ENCODE peak calls at places on chromosomes 1 and 21, in six cellular contexts. P is HCT116, L is H1, W is K562, M is HepG2, Z is GM12878. O is an unnamed sample.

GRCh38 chr1:25064465-25065238 is 134.6 kb upstream of the RUNX3 start:
- DNase-seq in M (no peak), W (no peak), L (no peak), Z (no peak), P (no peak), O (no peak)

GRCh38 chr1:59360170-59360569 is 63.3 kb downstream of the FGGY start:
- DNase-seq in M (no peak), P (no peak), L (no peak), Z (no peak), W (no peak), O (no peak)

GRCh38 chr1:44594871-44595735 is 79.2 kb downstream of the TMEM53 start:
- DNase-seq in P (peak; percentile 24), Z (no peak), M (peak; percentile 43), L (peak; percentile 98), W (peak; percentile 98), O (peak; percentile 71)

GRCh38 chr1:71770121-71770520 is 512.2 kb downstream of the NEGR1 start:
- DNase-seq in W (no peak), Z (no peak), P (no peak), M (no peak), L (no peak), O (no peak)

GRCh38 chr1:65949230-65949626 is 156.5 kb downstream of the PDE4B start:
- DNase-seq in L (no peak), W (no peak), M (no peak), P (no peak), Z (no peak), O (no peak)

GRCh38 chr21:45543710-45544448 is 1.6 kb upstream of the SLC19A1 start:
- DNase-seq in W (no peak), L (peak; percentile 48), P (no peak), M (no peak), Z (no peak), O (no peak)

GRCh38 chr1:92933459-92933858 is 27.8 kb downstream of the DIPK1A start:
- DNase-seq in L (no peak), M (no peak), Z (no peak), P (no peak), W (no peak), O (no peak)

GRCh38 chr1:35280006-35280405 is 11.5 kb downstream of the ZMYM4 start:
- DNase-seq in L (no peak), W (no peak), P (no peak), M (no peak), Z (no peak), O (no peak)

GRCh38 chr1:173249349-173249748 is 42.2 kb upstream of the TNFSF4 start:
- DNase-seq in W (no peak), L (no peak), P (no peak), Z (no peak), M (no peak), O (no peak)

GRCh38 chr21:42120056-42120903 is 49.2 kb downstream of the UMODL1 start:
- DNase-seq in L (no peak), M (peak; percentile 83), P (no peak), W (no peak), Z (no peak), O (no peak)

GRCh38 chr1:214761030-214761429 is 158.0 kb downstream of the CENPF start:
- DNase-seq in Z (no peak), P (no peak), M (no peak), L (no peak), W (no peak), O (no peak)

GRCh38 chr1:153550827-153551512 is 1.9 kb upstream of the S100A3 start:
- DNase-seq in L (no peak), P (no peak), Z (no peak), M (no peak), W (no peak), O (no peak)

GRCh38 chr1:172507741-172508140 is 25.2 kb upstream of the SUCO start:
- DNase-seq in W (no peak), P (no peak), L (no peak), M (no peak), Z (no peak), O (no peak)

GRCh38 chr1:170863600-170863999 is 71.7 kb upstream of the MROH9 start:
- DNase-seq in L (no peak), W (no peak), Z (no peak), M (no peak), P (no peak), O (no peak)

GRCh38 chr1:196277860-196278259 is 330.4 kb downstream of the KCNT2 start:
- DNase-seq in W (no peak), P (no peak), M (no peak), Z (no peak), L (no peak), O (no peak)

GRCh38 chr1:94821636-94822305 is 1.6 kb downstream of the SLC44A3 start:
- DNase-seq in Z (no peak), W (no peak), P (no peak), L (no peak), M (peak; percentile 74), O (no peak)

GRCh38 chr1:156319664-156320063 is 18.4 kb downstream of the CCT3 start:
- DNase-seq in P (no peak), L (no peak), M (peak; percentile 25), Z (no peak), W (no peak), O (no peak)

GRCh38 chr1:41387667-41388091 is 26.4 kb downstream of the FOXO6 start:
- DNase-seq in Z (no peak), L (peak; percentile 77), M (no peak), W (no peak), P (no peak), O (peak; percentile 93)

GRCh38 chr1:180973360-180973759 is 49.3 kb downstream of the STX6 start:
- DNase-seq in M (no peak), W (no peak), P (no peak), L (no peak), Z (no peak), O (no peak)

GRCh38 chr1:59298178-59298583 is 1.3 kb downstream of the FGGY start:
- DNase-seq in L (no peak), Z (no peak), M (no peak), W (peak; percentile 17), P (no peak), O (no peak)

GRCh38 chr21:38389891-38390290 is 108.4 kb downstream of the ERG start:
- DNase-seq in P (no peak), L (no peak), Z (no peak), W (no peak), M (no peak), O (no peak)

GRCh38 chr1:39847940-39848339 is 35.4 kb downstream of the TRIT1 start:
- DNase-seq in M (no peak), L (no peak), P (no peak), W (no peak), Z (no peak), O (no peak)

GRCh38 chr1:30445449-30445848 is 277.9 kb downstream of the MATN1 start:
- DNase-seq in L (peak; percentile 20), W (no peak), P (no peak), Z (no peak), M (no peak), O (no peak)
- TF ChIP-seq ZNF274 in L (no peak), W (no peak), P (no peak), Z (no peak), M (no peak), O (no peak)

GRCh38 chr1:117932576-117932975 is 3.0 kb downstream of the WDR3 start:
- DNase-seq in M (no peak), W (no peak), Z (no peak), P (no peak), L (no peak), O (no peak)

GRCh38 chr1:117928881-117929339 is 511 bp downstream of the GDAP2 start:
- DNase-seq in M (peak; percentile 69), P (peak; percentile 39), W (peak; percentile 63), L (peak; percentile 57), Z (no peak), O (peak; percentile 65)

GRCh38 chr1:117929340-117930172 is at the start of the genes GDAP2 and WDR3:
- DNase-seq in Z (peak; percentile 79), W (peak; percentile 97), P (peak; percentile 92), M (peak; percentile 96), L (peak; percentile 89), O (peak; percentile 98)

GRCh38 chr1:117930173-117930447 is 571 bp downstream of the WDR3 start:
- DNase-seq in Z (no peak), P (no peak), W (no peak), L (no peak), M (no peak), O (no peak)

GRCh38 chr1:117930484-117930883 is 945 bp downstream of the WDR3 start:
- DNase-seq in L (no peak), Z (no peak), M (no peak), P (no peak), W (no peak), O (no peak)
- H3K36me3 ChIP-seq in L (peaks cover 19% of the 10 kb centered on the region), Z (peaks cover 5% of the 10 kb centered on the region), M (peaks cover 2% of the 10 kb centered on the region), P (peaks cover 23% of the 10 kb centered on the region), W (peaks cover 40% of the 10 kb centered on the region), O (peaks cover 34% of the 10 kb centered on the region)

GRCh38 chr1:154955718-154956513 is at the start of gene PBXIP1:
- DNase-seq in Z (peak; percentile 92), L (peak; percentile 90), P (peak; percentile 80), W (peak; percentile 85), M (peak; percentile 94), O (peak; percentile 98)
- H3K4me1 ChIP-seq in Z (peaks cover 39% of the 10 kb centered on the region), L (peaks cover 28% of the 10 kb centered on the region), P (peaks cover 18% of the 10 kb centered on the region), W (peaks cover 31% of the 10 kb centered on the region), M (peaks cover 55% of the 10 kb centered on the region), O (peaks cover 12% of the 10 kb centered on the region)

GRCh38 chr1:53085405-53085804 is 23.4 kb downstream of the PODN start:
- DNase-seq in L (no peak), M (no peak), Z (no peak), P (no peak), W (no peak), O (no peak)

GRCh38 chr1:53089478-53090226 is 27.6 kb downstream of the PODN start:
- DNase-seq in P (no peak), Z (no peak), W (no peak), L (no peak), M (peak; percentile 85), O (no peak)

GRCh38 chr1:53086504-53087070 is 24.6 kb downstream of the PODN start:
- DNase-seq in Z (no peak), M (no peak), P (no peak), W (no peak), L (no peak), O (no peak)

GRCh38 chr1:53088616-53089300 is 26.7 kb downstream of the PODN start:
- DNase-seq in W (no peak), P (no peak), L (no peak), M (no peak), Z (no peak), O (no peak)

DNA sequence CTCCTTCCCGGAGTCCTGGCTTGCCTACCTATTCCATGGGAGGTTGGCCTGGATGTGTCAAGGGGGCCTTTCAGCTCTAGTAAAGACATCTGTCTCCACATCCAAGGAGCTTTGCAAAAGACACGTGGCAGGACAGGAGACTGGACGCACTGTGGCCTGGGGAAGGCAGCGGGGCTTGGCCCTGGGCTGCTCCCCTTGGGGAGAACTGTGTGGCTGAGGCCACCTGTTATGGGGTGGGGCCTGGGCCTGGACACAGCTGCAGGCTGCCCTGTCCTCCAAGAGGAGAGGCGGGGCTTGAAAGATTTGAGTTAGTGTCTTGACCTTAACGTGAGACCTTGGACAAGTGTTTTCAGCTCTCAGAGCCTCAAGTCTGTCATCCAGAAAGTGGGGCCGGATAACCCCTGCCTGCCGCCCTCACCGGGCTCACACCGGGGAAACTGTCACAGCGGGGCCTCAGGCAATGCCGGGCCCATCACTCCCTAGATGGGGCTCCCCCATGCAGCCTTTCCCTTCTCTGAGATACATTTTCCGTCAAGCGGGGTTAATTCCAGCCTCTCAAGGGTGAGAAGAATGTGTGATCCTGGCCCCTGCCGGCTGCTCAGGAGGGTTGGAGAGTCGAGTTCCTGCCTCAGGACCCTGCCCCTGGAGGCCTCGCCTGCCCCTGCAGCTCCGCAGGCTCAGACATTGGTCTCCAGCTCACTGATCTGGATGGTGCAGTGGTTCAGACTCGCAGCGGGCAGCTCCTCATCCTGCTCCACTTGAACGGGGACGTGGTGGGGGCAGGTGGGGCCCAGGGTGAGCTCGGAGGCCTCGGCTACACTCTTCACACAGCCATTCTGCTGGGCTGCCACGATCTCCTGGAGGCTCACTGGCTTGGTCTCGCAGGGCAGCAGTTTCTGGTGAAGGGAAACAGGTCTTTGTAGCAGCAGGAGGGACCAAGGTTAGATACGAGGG is 25.6 kb downstream of the PODN start:
- DNase-seq in W (peak; percentile 60), P (no peak), M (peak; percentile 25), Z (no peak), L (no peak), O (peak; percentile 47)
- TF ChIP-seq ZNF274 in W (no peak), P (no peak), M (no peak), Z (no peak), L (no peak), O (no peak)

O was measured in NT2/D1.